ENCODE peak calls at places on chromosome 19, in eight cellular contexts. F is uterus, R is neural progenitor cell, X is stomach, D is fibroblast of lung, E is A549, Q is tibial nerve, C is left ventricle myocardium inferior. L is an unnamed sample.

GRCh38 chr19:6997679-6998445 is 23.4 kb downstream of the MBD3L2B start:
- DNase-seq in F (no peak), R (no peak), X (no peak), D (no peak), E (no peak), Q (no peak), C (no peak), L (no peak)

GRCh38 chr19:484494-484893 is 11.8 kb upstream of the MADCAM1 start:
- DNase-seq in F (no peak), R (no peak), X (no peak), D (no peak), E (no peak), Q (no peak), C (no peak), L (no peak)

GRCh38 chr19:45897413-45897812 is 5.0 kb downstream of the MYPOP start:
- DNase-seq in F (no peak), R (no peak), X (no peak), D (no peak), E (no peak), Q (no peak), C (no peak), L (no peak)

GRCh38 chr19:32372726-32373613 is 27.6 kb downstream of the ZNF507 start:
- DNase-seq in F (no peak), R (no peak), X (no peak), D (no peak), E (peak; percentile 92), Q (no peak), C (no peak), L (no peak)

GRCh38 chr19:49223472-49223871 is 65.9 kb downstream of the TRPM4 start:
- DNase-seq in F (no peak), R (no peak), X (no peak), D (no peak), E (no peak), Q (no peak), C (no peak), L (no peak)

GRCh38 chr19:18737954-18738351 is 53.2 kb downstream of the COMP start:
- DNase-seq in F (no peak), R (no peak), X (peak; percentile 57), D (no peak), E (no peak), Q (no peak), C (no peak), L (no peak)

GRCh38 chr19:29211562-29212416 is 1.2 kb downstream of the UQCRFS1 start:
- DNase-seq in F (no peak), R (no peak), X (no peak), D (peak; percentile 19), E (peak; percentile 54), Q (no peak), C (no peak), L (no peak)

GRCh38 chr19:58196911-58197616 is 14.2 kb downstream of the ZNF274 start:
- DNase-seq in F (no peak), R (no peak), X (no peak), D (peak; percentile 48), E (peak; percentile 62), Q (no peak), C (no peak), L (no peak)

GRCh38 chr19:12955996-12956395 is 1.0 kb downstream of the GADD45GIP1 start:
- DNase-seq in F (no peak), R (no peak), X (no peak), D (no peak), E (no peak), Q (no peak), C (no peak), L (no peak)

GRCh38 chr19:12956446-12957388 is at the start of gene GADD45GIP1:
- DNase-seq in F (peak; percentile 61), R (peak; percentile 89), X (peak; percentile 79), D (peak; percentile 77), E (peak; percentile 83), Q (peak; percentile 45), C (peak; percentile 83), L (no peak)

GRCh38 chr19:12953456-12954149 is 3.4 kb downstream of the GADD45GIP1 start:
- DNase-seq in F (no peak), R (no peak), X (no peak), D (no peak), E (no peak), Q (no peak), C (no peak), L (no peak)

GRCh38 chr19:12952488-12953455 is 4.3 kb downstream of the GADD45GIP1 start:
- DNase-seq in F (no peak), R (no peak), X (no peak), D (peak; percentile 89), E (no peak), Q (no peak), C (no peak), L (no peak)

DNA sequence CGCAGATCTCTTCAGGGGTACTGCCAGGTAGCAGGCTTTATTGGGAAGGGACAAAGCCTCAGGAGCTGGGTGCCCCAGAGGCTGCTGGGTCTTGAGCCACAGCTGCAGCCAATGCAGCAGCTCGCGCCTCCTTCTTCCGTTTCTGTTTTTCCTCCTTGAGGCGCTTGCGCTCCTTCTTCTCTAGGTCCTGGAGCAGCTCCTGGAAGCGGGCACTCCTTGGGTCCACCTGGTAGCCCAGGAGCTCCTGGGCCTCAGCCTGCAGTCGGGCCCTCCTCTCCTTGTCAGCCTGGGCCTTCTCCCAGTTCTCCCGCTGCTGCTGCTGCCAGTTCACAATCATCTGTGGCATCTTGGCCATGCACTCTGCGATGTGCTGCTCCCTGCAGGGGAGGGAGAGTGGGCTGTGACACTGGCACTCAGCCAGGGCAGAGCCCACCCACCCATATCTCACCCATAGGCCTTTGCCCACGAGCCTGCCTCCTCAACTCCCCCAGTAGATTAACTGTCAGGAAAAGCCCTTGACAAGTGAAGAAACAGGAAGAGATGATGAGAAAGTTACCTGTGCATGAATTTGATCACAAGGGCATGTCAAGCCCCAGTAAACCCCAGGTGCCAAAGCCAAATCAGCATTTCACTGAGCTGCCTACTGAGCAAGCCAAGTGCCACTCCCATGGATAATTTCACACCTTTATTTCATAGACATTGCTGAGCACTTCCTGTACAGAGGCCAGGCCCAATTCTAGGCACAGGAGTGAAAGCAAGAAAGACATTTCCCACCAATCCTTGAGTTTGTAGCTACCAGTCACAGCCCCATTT is 2.7 kb downstream of the GADD45GIP1 start:
- DNase-seq in F (no peak), R (no peak), X (no peak), D (no peak), E (no peak), Q (no peak), C (no peak), L (no peak)
- H3K4me1 ChIP-seq in F (no peaks in the 10 kb centered on the region), R (no peaks in the 10 kb centered on the region), X (peaks cover 43% of the 10 kb centered on the region), D (peaks cover 17% of the 10 kb centered on the region), E (peaks cover 21% of the 10 kb centered on the region), Q (peaks cover 12% of the 10 kb centered on the region), C (peaks cover 70% of the 10 kb centered on the region), L (peaks cover 64% of the 10 kb centered on the region)

GRCh38 chr19:42313840-42314755 is 989 bp downstream of the TMEM145 start:
- DNase-seq in F (no peak), R (no peak), X (no peak), D (no peak), E (no peak), Q (no peak), C (no peak), L (no peak)
- H3K4me3 ChIP-seq in F (no peak overlapping the region), R (peak overlapping the region; percentile 85), X (peak overlapping the region; percentile 65), D (no peak overlapping the region), E (peak overlapping the region; percentile 51), Q (no peak overlapping the region), C (peak overlapping the region; percentile 67), L (no peak overlapping the region)

GRCh38 chr19:38850231-38850975 is 617 bp upstream of the HNRNPL start:
- DNase-seq in F (peak; percentile 100), R (peak; percentile 100), X (peak; percentile 100), D (peak; percentile 100), E (peak; percentile 100), Q (peak; percentile 100), C (peak; percentile 99), L (peak; percentile 100)

GRCh38 chr19:38849147-38849745 is 540 bp downstream of the HNRNPL start:
- DNase-seq in F (peak; percentile 96), R (peak; percentile 98), X (peak; percentile 97), D (peak; percentile 96), E (peak; percentile 99), Q (peak; percentile 94), C (peak; percentile 97), L (peak; percentile 80)

GRCh38 chr19:38850976-38851621 is 1.3 kb upstream of the HNRNPL start:
- DNase-seq in F (peak; percentile 48), R (peak; percentile 80), X (no peak), D (no peak), E (no peak), Q (no peak), C (peak; percentile 35), L (no peak)

GRCh38 chr19:38848299-38849146 is 1.3 kb downstream of the HNRNPL start:
- DNase-seq in F (no peak), R (no peak), X (no peak), D (no peak), E (no peak), Q (no peak), C (no peak), L (no peak)

DNA sequence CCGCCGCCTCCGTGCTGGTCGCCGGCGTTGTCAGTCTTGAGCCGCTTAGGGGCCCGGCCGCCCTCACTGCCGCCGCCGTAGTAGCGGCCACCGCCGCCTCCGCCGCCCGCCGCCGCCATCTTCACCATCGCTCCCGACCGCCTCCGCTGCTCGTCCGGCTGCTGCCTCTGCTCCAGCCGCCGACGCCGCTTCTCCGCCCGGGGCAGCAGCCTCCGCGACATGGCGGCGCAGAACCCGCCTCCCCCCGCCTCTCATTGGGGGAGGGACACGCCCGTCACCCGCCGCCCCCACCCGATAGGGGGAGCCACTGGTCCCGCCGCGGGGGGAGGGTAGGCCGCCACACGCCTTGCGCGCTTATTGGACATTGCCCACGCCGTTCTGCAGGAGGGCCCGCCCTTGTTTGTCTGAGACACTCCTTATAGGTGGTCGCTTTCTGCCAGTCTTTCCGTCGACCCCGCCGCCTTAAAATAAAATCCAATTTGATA is at the start of gene HNRNPL:
- DNase-seq in F (no peak), R (no peak), X (peak; percentile 99), D (no peak), E (no peak), Q (no peak), C (no peak), L (peak; percentile 100)
- H3K4me1 ChIP-seq in F (peaks cover 9% of the 10 kb centered on the region), R (peaks cover 21% of the 10 kb centered on the region), X (peaks cover 58% of the 10 kb centered on the region), D (peaks cover 11% of the 10 kb centered on the region), E (peaks cover 44% of the 10 kb centered on the region), Q (peaks cover 33% of the 10 kb centered on the region), C (peaks cover 68% of the 10 kb centered on the region), L (peaks cover 42% of the 10 kb centered on the region)

GRCh38 chr19:13849277-13849676 is 27.7 kb upstream of the NANOS3 start:
- DNase-seq in F (peak; percentile 45), R (no peak), X (no peak), D (no peak), E (no peak), Q (no peak), C (no peak), L (no peak)

GRCh38 chr19:13849991-13850909 is 26.7 kb upstream of the NANOS3 start:
- DNase-seq in F (peak; percentile 79), R (peak; percentile 87), X (peak; percentile 88), D (peak; percentile 78), E (peak; percentile 83), Q (peak; percentile 77), C (peak; percentile 88), L (no peak)

GRCh38 chr19:13848811-13849241 is 28.1 kb upstream of the NANOS3 start:
- DNase-seq in F (no peak), R (no peak), X (no peak), D (no peak), E (peak; percentile 74), Q (no peak), C (no peak), L (no peak)

GRCh38 chr19:13847900-13848677 is 28.8 kb upstream of the NANOS3 start:
- DNase-seq in F (no peak), R (no peak), X (no peak), D (no peak), E (no peak), Q (no peak), C (no peak), L (no peak)

DNA sequence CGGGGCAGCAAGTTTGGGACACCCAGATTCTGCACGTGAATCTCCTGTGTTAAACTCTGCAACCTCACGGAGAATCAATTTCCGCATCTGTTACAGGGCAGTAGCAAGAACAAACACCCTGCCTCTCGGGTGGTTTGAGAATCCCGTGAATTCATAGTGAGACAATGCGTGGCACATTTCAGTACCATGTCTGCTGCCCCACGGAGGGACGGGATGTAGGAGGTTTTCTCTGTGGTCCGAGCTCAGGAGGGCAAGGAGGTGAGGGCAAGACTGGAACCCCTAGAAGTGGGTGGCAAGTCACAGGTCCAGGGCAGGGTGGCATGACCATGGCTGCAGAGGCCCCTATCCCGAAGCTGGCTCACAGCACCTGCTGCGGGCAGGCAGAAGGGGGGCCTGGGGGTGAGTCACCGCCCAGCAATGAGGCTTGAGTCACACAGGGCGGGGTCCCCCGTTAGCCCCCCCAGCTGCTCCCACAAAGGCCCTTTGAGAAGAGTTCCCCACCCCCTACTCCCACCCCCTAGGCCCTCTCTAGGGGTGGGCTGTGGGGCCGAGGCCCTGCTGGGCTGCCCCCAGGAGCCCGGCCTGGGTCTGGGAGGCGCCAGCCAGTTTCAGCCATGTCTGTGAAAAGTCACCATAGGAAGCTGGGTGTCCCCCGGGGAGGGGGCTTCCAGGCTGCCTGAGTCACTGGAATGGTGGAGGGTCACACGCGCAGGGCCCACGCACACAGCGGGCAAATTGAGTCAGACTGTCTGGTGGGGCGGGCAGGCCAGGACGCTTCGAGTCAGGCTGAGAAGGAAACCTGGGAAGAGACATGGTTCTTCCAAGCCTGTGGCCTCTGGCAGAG is 25.8 kb upstream of the NANOS3 start:
- DNase-seq in F (peak; percentile 95), R (no peak), X (peak; percentile 83), D (peak; percentile 95), E (peak; percentile 95), Q (peak; percentile 80), C (peak; percentile 79), L (no peak)
- H3K4me3 ChIP-seq in F (peak overlapping the region; percentile 36), R (no peak overlapping the region), X (peak overlapping the region; percentile 32), D (peak overlapping the region; percentile 34), E (peak overlapping the region; percentile 30), Q (peak overlapping the region; percentile 8), C (peak overlapping the region; percentile 59), L (peak overlapping the region; percentile 66)